ENCODE peak calls at places on chromosomes 13 and 19, in five cellular contexts. One of them, this sample, is unnamed.

GRCh38 chr19:49912965-49913685 is 15.9 kb upstream of the ATF5 start:
- DNase-seq in aorta: peak
- DNase-seq in colonic mucosa: no peak
- DNase-seq in neuronal stem cell: no peak
- DNase-seq in psoas muscle: no peak
- DNase-seq in this sample: no peak

GRCh38 chr19:41249707-41250423 is 14.3 kb upstream of the HNRNPUL1 start:
- DNase-seq in aorta: no peak
- DNase-seq in colonic mucosa: no peak
- DNase-seq in neuronal stem cell: no peak
- DNase-seq in psoas muscle: no peak
- DNase-seq in this sample: no peak

GRCh38 chr19:48495391-48495790 is 16.2 kb downstream of the LMTK3 start:
- DNase-seq in aorta: no peak
- DNase-seq in colonic mucosa: no peak
- DNase-seq in neuronal stem cell: no peak
- DNase-seq in psoas muscle: no peak
- DNase-seq in this sample: no peak

GRCh38 chr19:39934584-39935233 is at the start of gene FCGBP:
- DNase-seq in aorta: no peak
- DNase-seq in colonic mucosa: peak
- DNase-seq in neuronal stem cell: no peak
- DNase-seq in psoas muscle: no peak
- DNase-seq in this sample: no peak

GRCh38 chr13:51006067-51006800 is 96.6 kb downstream of the RNASEH2B start:
- DNase-seq in aorta: no peak
- DNase-seq in colonic mucosa: no peak
- DNase-seq in neuronal stem cell: no peak
- DNase-seq in psoas muscle: peak
- DNase-seq in this sample: no peak

GRCh38 chr13:74695021-74695800 is 561.0 kb upstream of the KLF12 start:
- DNase-seq in aorta: no peak
- DNase-seq in colonic mucosa: no peak
- DNase-seq in neuronal stem cell: no peak
- DNase-seq in psoas muscle: no peak
- DNase-seq in this sample: no peak

GRCh38 chr19:44332145-44332544 is 24.3 kb downstream of the ZNF112 start:
- DNase-seq in aorta: no peak
- DNase-seq in colonic mucosa: no peak
- DNase-seq in neuronal stem cell: no peak
- DNase-seq in psoas muscle: no peak
- DNase-seq in this sample: no peak

GRCh38 chr19:39126593-39127187 is 1.1 kb downstream of the PAK4 start:
- DNase-seq in aorta: no peak
- DNase-seq in colonic mucosa: peak
- DNase-seq in neuronal stem cell: no peak
- DNase-seq in psoas muscle: no peak
- DNase-seq in this sample: no peak

GRCh38 chr13:98450495-98451167 is 126.3 kb downstream of the STK24 start:
- DNase-seq in aorta: no peak
- DNase-seq in colonic mucosa: no peak
- DNase-seq in neuronal stem cell: no peak
- DNase-seq in psoas muscle: no peak
- DNase-seq in this sample: no peak

GRCh38 chr19:28468701-28469459 is 744.1 kb downstream of the UQCRFS1 start:
- DNase-seq in aorta: peak
- DNase-seq in colonic mucosa: peak
- DNase-seq in neuronal stem cell: no peak
- DNase-seq in psoas muscle: no peak
- DNase-seq in this sample: no peak
- H3K4me3 ChIP-seq in aorta: no peak
- H3K4me3 ChIP-seq in colonic mucosa: no peak
- H3K4me3 ChIP-seq in neuronal stem cell: no peak
- H3K4me3 ChIP-seq in psoas muscle: no peak
- H3K4me3 ChIP-seq in this sample: no peak

GRCh38 chr13:110337287-110337686 is 30.2 kb downstream of the COL4A2 start:
- DNase-seq in aorta: peak
- DNase-seq in colonic mucosa: no peak
- DNase-seq in neuronal stem cell: no peak
- DNase-seq in psoas muscle: no peak
- DNase-seq in this sample: no peak

GRCh38 chr13:110338441-110339101 is 31.5 kb downstream of the COL4A2 start:
- DNase-seq in aorta: peak
- DNase-seq in colonic mucosa: no peak
- DNase-seq in neuronal stem cell: peak
- DNase-seq in psoas muscle: no peak
- DNase-seq in this sample: no peak

GRCh38 chr13:110334841-110335490 is 27.9 kb downstream of the COL4A2 start:
- DNase-seq in aorta: no peak
- DNase-seq in colonic mucosa: no peak
- DNase-seq in neuronal stem cell: no peak
- DNase-seq in psoas muscle: no peak
- DNase-seq in this sample: no peak

GRCh38 chr13:110336108-110336507 is 29.0 kb downstream of the COL4A2 start:
- DNase-seq in aorta: no peak
- DNase-seq in colonic mucosa: no peak
- DNase-seq in neuronal stem cell: no peak
- DNase-seq in psoas muscle: no peak
- DNase-seq in this sample: no peak

GRCh38 chr13:110336681-110337080 is 29.6 kb downstream of the COL4A2 start:
- DNase-seq in aorta: no peak
- DNase-seq in colonic mucosa: no peak
- DNase-seq in neuronal stem cell: no peak
- DNase-seq in psoas muscle: no peak
- DNase-seq in this sample: no peak
- H3K27ac ChIP-seq in aorta: peak
- H3K27ac ChIP-seq in colonic mucosa: peak
- H3K27ac ChIP-seq in neuronal stem cell: no peak
- H3K27ac ChIP-seq in psoas muscle: no peak
- H3K27ac ChIP-seq in this sample: no peak

DNA sequence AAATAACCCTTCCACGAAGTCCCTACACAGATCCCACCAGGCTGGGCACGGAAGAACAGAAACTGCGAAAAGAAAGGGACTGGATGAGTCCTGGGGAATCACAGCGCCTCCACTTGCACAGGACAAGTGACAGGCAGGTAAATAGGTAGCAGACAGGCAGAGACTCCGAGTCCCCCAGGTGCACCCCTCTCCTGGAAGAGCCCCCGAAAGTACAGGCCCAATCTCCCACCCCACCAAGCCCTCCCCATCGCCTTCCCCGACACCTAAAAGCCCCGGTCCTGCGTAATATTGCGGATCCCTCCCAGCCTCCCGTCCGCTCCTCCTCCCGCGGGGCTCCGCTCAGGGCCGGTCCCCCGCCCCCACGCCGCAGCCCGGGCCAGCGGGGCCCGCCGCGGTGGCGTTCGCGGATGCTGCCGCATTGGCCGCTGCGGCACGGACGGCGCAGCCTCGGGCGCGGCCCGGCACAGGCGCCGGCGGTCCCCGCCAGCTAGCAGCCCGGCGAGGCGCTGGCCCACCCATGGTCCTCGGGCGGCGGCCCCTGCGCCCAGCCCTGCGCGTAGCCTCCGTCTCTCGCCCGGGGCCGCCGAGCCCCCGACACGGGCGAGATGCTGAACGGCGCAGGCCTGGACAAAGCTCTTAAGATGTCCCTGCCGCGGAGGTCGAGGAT is at the start of gene ATP8A2:
- DNase-seq in aorta: no peak
- DNase-seq in colonic mucosa: no peak
- DNase-seq in neuronal stem cell: peak
- DNase-seq in psoas muscle: no peak
- DNase-seq in this sample: no peak
- H3K4me3 ChIP-seq in aorta: peak
- H3K4me3 ChIP-seq in colonic mucosa: peak
- H3K4me3 ChIP-seq in neuronal stem cell: peak
- H3K4me3 ChIP-seq in psoas muscle: peak
- H3K4me3 ChIP-seq in this sample: no peak

GRCh38 chr19:7179917-7180306 is 110.4 kb downstream of the ZNF557 start:
- DNase-seq in aorta: no peak
- DNase-seq in colonic mucosa: no peak
- DNase-seq in neuronal stem cell: no peak
- DNase-seq in psoas muscle: no peak
- DNase-seq in this sample: no peak
- H3K27ac ChIP-seq in aorta: no peak
- H3K27ac ChIP-seq in colonic mucosa: peak
- H3K27ac ChIP-seq in neuronal stem cell: no peak
- H3K27ac ChIP-seq in psoas muscle: peak
- H3K27ac ChIP-seq in this sample: no peak

GRCh38 chr19:7595466-7596133 is at the start of gene CAMSAP3:
- DNase-seq in aorta: no peak
- DNase-seq in colonic mucosa: peak
- DNase-seq in neuronal stem cell: peak
- DNase-seq in psoas muscle: no peak
- DNase-seq in this sample: no peak

GRCh38 chr19:7598180-7598579 is 2.5 kb downstream of the CAMSAP3 start:
- DNase-seq in aorta: no peak
- DNase-seq in colonic mucosa: no peak
- DNase-seq in neuronal stem cell: no peak
- DNase-seq in psoas muscle: no peak
- DNase-seq in this sample: no peak

GRCh38 chr19:7596191-7596937 is 701 bp downstream of the CAMSAP3 start:
- DNase-seq in aorta: no peak
- DNase-seq in colonic mucosa: no peak
- DNase-seq in neuronal stem cell: no peak
- DNase-seq in psoas muscle: no peak
- DNase-seq in this sample: no peak

GRCh38 chr19:7600721-7601120 is 5.1 kb downstream of the CAMSAP3 start:
- DNase-seq in aorta: no peak
- DNase-seq in colonic mucosa: no peak
- DNase-seq in neuronal stem cell: no peak
- DNase-seq in psoas muscle: no peak
- DNase-seq in this sample: no peak

DNA sequence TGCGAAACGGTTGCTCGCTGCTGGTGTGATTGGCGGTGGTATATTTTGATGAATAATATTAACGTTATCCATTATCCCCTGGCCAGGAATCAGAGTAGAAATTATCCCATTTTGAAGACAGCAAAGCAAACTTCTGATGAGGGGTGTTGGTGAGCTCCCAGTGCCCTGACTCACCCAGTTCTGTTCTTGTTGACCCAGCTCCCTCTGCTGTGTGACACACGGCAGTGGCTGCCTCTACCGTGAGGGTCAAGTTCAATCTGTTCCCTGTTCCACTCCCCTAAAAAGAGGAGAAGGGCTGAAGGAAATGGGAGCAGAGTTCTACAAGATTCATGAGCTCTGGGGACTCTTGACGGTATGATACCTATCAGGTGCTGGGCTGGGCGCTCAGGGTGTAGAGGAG is 2.0 kb downstream of the CAMSAP3 start:
- DNase-seq in aorta: no peak
- DNase-seq in colonic mucosa: no peak
- DNase-seq in neuronal stem cell: no peak
- DNase-seq in psoas muscle: no peak
- DNase-seq in this sample: no peak
- H3K4me3 ChIP-seq in aorta: no peak
- H3K4me3 ChIP-seq in colonic mucosa: no peak
- H3K4me3 ChIP-seq in neuronal stem cell: no peak
- H3K4me3 ChIP-seq in psoas muscle: no peak
- H3K4me3 ChIP-seq in this sample: no peak

GRCh38 chr19:16206046-16206605 is 8.4 kb downstream of the AP1M1 start:
- DNase-seq in aorta: no peak
- DNase-seq in colonic mucosa: no peak
- DNase-seq in neuronal stem cell: no peak
- DNase-seq in psoas muscle: no peak
- DNase-seq in this sample: no peak

GRCh38 chr19:16207490-16208025 is 9.8 kb downstream of the AP1M1 start:
- DNase-seq in aorta: no peak
- DNase-seq in colonic mucosa: no peak
- DNase-seq in neuronal stem cell: no peak
- DNase-seq in psoas muscle: no peak
- DNase-seq in this sample: no peak

GRCh38 chr19:16207063-16207462 is 9.4 kb downstream of the AP1M1 start:
- DNase-seq in aorta: no peak
- DNase-seq in colonic mucosa: no peak
- DNase-seq in neuronal stem cell: no peak
- DNase-seq in psoas muscle: no peak
- DNase-seq in this sample: no peak

GRCh38 chr19:16205205-16206045 is 7.7 kb downstream of the AP1M1 start:
- DNase-seq in aorta: no peak
- DNase-seq in colonic mucosa: no peak
- DNase-seq in neuronal stem cell: no peak
- DNase-seq in psoas muscle: peak
- DNase-seq in this sample: no peak

DNA sequence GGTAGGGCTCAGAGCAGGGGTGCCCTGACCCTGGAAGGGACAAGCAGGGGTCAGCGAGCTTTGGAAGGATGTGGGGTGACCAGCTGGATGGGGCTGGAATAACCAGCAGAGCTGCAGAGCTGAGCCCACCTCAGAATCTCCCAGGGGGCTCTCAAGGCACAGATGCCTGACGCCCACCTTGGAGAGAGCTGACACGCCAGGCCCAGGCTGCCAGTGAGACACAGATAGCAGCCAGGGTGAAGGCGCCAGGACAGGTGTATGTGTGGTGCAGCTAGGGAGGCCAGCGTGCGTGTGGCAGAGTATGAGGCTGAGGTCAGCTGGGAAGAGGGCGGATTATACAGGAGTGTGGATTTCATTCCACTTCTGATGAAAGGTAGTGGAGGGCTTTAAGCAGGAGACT is 8.9 kb downstream of the AP1M1 start:
- DNase-seq in aorta: no peak
- DNase-seq in colonic mucosa: no peak
- DNase-seq in neuronal stem cell: no peak
- DNase-seq in psoas muscle: no peak
- DNase-seq in this sample: no peak
- H3K27ac ChIP-seq in aorta: no peak
- H3K27ac ChIP-seq in colonic mucosa: no peak
- H3K27ac ChIP-seq in neuronal stem cell: no peak
- H3K27ac ChIP-seq in psoas muscle: no peak
- H3K27ac ChIP-seq in this sample: no peak

DNA sequence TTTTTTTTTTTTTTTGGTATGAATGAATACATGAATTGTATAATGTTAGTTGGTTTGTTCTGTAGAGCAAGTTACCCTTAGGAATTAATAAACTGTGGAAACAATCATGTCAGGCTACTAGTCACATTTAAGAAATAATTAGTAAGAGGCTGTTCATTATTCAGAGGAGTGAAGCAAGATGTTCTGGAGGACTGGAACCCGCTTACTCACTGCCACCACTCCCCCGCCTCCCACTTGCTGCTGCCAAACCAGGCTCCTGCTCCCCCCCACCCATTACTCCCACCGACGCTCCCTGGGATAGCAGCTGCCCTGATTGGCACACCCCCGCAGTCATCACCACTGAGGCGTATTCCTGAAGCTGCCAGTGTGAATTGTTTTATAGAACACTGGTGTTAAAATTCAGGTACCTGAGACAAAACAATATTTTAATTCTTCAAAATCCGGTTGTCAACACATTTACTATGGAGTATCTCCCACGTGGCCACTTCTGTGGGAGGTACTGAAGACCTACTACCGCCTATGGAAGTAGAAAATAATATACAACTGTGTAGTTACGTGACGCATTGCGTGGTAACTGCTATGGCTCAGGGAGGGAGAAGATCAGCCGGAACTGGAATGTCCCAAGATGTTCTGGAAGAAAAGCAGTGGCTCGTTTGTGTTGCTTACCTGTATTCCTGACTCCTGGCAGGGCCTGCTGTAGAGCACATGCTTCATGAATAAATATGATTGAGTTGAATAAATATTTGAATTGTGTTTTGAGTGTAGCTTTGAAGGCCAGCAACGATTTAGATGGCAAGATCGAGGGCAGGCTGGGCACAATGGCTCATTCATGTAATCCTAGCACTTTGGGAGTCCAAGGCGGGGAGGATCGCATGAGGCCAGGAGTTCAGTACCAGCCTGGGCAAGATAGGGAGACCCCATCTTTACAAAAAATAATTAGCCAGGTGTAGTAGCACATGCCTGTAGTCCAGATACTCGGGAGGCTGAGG is 1.7 kb downstream of the DPY19L3 start:
- DNase-seq in aorta: no peak
- DNase-seq in colonic mucosa: no peak
- DNase-seq in neuronal stem cell: no peak
- DNase-seq in psoas muscle: peak
- DNase-seq in this sample: no peak
- H3K4me3 ChIP-seq in aorta: peak
- H3K4me3 ChIP-seq in colonic mucosa: no peak
- H3K4me3 ChIP-seq in neuronal stem cell: peak
- H3K4me3 ChIP-seq in psoas muscle: no peak
- H3K4me3 ChIP-seq in this sample: no peak